ENCODE peak calls at places on chromosomes 5 and 9, in ten cellular contexts. One of them, this sample, is unnamed.

GRCh38 chr5:94901071-94901979 is 282.9 kb downstream of the SLF1 start:
- DNase-seq in fibroblast of pulmonary artery: peak
- DNase-seq in cardiac muscle cell: peak
- DNase-seq in GM23338: no peak
- DNase-seq in CD14-positive monocyte: no peak
- DNase-seq in right atrium auricular region: no peak
- DNase-seq in CD8-positive, alpha-beta T cell: no peak
- DNase-seq in GM13976: peak
- DNase-seq in chondrocyte: no peak
- DNase-seq in fibroblast of the aortic adventitia: peak
- DNase-seq in this sample: peak

GRCh38 chr9:91117959-91118651 is 243.6 kb downstream of the AUH start:
- DNase-seq in fibroblast of pulmonary artery: peak
- DNase-seq in cardiac muscle cell: peak
- DNase-seq in GM23338: peak
- DNase-seq in CD14-positive monocyte: peak
- DNase-seq in right atrium auricular region: peak
- DNase-seq in CD8-positive, alpha-beta T cell: no peak
- DNase-seq in GM13976: no peak
- DNase-seq in chondrocyte: peak
- DNase-seq in fibroblast of the aortic adventitia: peak
- DNase-seq in this sample: no peak

GRCh38 chr5:135216813-135217154 is 182.2 kb downstream of the MACROH2A1 start:
- DNase-seq in fibroblast of pulmonary artery: no peak
- DNase-seq in cardiac muscle cell: no peak
- DNase-seq in GM23338: no peak
- DNase-seq in CD14-positive monocyte: no peak
- DNase-seq in right atrium auricular region: no peak
- DNase-seq in CD8-positive, alpha-beta T cell: no peak
- DNase-seq in GM13976: no peak
- DNase-seq in chondrocyte: no peak
- DNase-seq in fibroblast of the aortic adventitia: no peak
- DNase-seq in this sample: no peak

GRCh38 chr5:133425764-133426738 is 186.3 kb downstream of the FSTL4 start:
- DNase-seq in fibroblast of pulmonary artery: no peak
- DNase-seq in cardiac muscle cell: no peak
- DNase-seq in GM23338: no peak
- DNase-seq in CD14-positive monocyte: no peak
- DNase-seq in right atrium auricular region: no peak
- DNase-seq in CD8-positive, alpha-beta T cell: no peak
- DNase-seq in GM13976: no peak
- DNase-seq in chondrocyte: no peak
- DNase-seq in fibroblast of the aortic adventitia: no peak
- DNase-seq in this sample: no peak

GRCh38 chr9:130996672-130997394 is 12.1 kb upstream of the LAMC3 start:
- DNase-seq in fibroblast of pulmonary artery: no peak
- DNase-seq in cardiac muscle cell: no peak
- DNase-seq in GM23338: no peak
- DNase-seq in CD14-positive monocyte: no peak
- DNase-seq in right atrium auricular region: no peak
- DNase-seq in CD8-positive, alpha-beta T cell: no peak
- DNase-seq in GM13976: no peak
- DNase-seq in chondrocyte: no peak
- DNase-seq in fibroblast of the aortic adventitia: no peak
- DNase-seq in this sample: no peak

GRCh38 chr5:43973908-43974307 is 370.9 kb downstream of the NNT start:
- DNase-seq in fibroblast of pulmonary artery: no peak
- DNase-seq in cardiac muscle cell: no peak
- DNase-seq in GM23338: no peak
- DNase-seq in CD14-positive monocyte: no peak
- DNase-seq in right atrium auricular region: no peak
- DNase-seq in CD8-positive, alpha-beta T cell: no peak
- DNase-seq in GM13976: no peak
- DNase-seq in chondrocyte: no peak
- DNase-seq in fibroblast of the aortic adventitia: no peak
- DNase-seq in this sample: no peak

GRCh38 chr9:35072461-35073275 is at the start of gene VCP:
- DNase-seq in fibroblast of pulmonary artery: peak
- DNase-seq in cardiac muscle cell: peak
- DNase-seq in GM23338: peak
- DNase-seq in CD14-positive monocyte: peak
- DNase-seq in right atrium auricular region: peak
- DNase-seq in CD8-positive, alpha-beta T cell: peak
- DNase-seq in GM13976: peak
- DNase-seq in chondrocyte: peak
- DNase-seq in fibroblast of the aortic adventitia: peak
- DNase-seq in this sample: peak

GRCh38 chr5:35182541-35183242 is 47.6 kb downstream of the PRLR start:
- DNase-seq in fibroblast of pulmonary artery: no peak
- DNase-seq in cardiac muscle cell: no peak
- DNase-seq in GM23338: no peak
- DNase-seq in CD14-positive monocyte: no peak
- DNase-seq in right atrium auricular region: no peak
- DNase-seq in CD8-positive, alpha-beta T cell: no peak
- DNase-seq in GM13976: no peak
- DNase-seq in chondrocyte: no peak
- DNase-seq in fibroblast of the aortic adventitia: no peak
- DNase-seq in this sample: no peak

GRCh38 chr5:72478276-72478675 is 28.9 kb downstream of the ZNF366 start:
- DNase-seq in fibroblast of pulmonary artery: no peak
- DNase-seq in cardiac muscle cell: no peak
- DNase-seq in GM23338: no peak
- DNase-seq in CD14-positive monocyte: no peak
- DNase-seq in right atrium auricular region: no peak
- DNase-seq in CD8-positive, alpha-beta T cell: no peak
- DNase-seq in GM13976: no peak
- DNase-seq in chondrocyte: no peak
- DNase-seq in fibroblast of the aortic adventitia: no peak
- DNase-seq in this sample: no peak

GRCh38 chr9:96618209-96619108 is 1.2 kb downstream of the CDC14B start:
- DNase-seq in fibroblast of pulmonary artery: peak
- DNase-seq in cardiac muscle cell: peak
- DNase-seq in GM23338: peak
- DNase-seq in CD14-positive monocyte: no peak
- DNase-seq in right atrium auricular region: peak
- DNase-seq in CD8-positive, alpha-beta T cell: no peak
- DNase-seq in GM13976: peak
- DNase-seq in chondrocyte: no peak
- DNase-seq in fibroblast of the aortic adventitia: peak
- DNase-seq in this sample: no peak

GRCh38 chr5:172849636-172850453 is 15.8 kb downstream of the ERGIC1 start:
- DNase-seq in fibroblast of pulmonary artery: no peak
- DNase-seq in cardiac muscle cell: no peak
- DNase-seq in GM23338: no peak
- DNase-seq in CD14-positive monocyte: no peak
- DNase-seq in right atrium auricular region: no peak
- DNase-seq in CD8-positive, alpha-beta T cell: no peak
- DNase-seq in GM13976: peak
- DNase-seq in chondrocyte: no peak
- DNase-seq in fibroblast of the aortic adventitia: peak
- DNase-seq in this sample: peak

GRCh38 chr9:73780916-73781315 is 629.3 kb downstream of the ANXA1 start:
- DNase-seq in fibroblast of pulmonary artery: peak
- DNase-seq in cardiac muscle cell: peak
- DNase-seq in GM23338: no peak
- DNase-seq in CD14-positive monocyte: no peak
- DNase-seq in right atrium auricular region: no peak
- DNase-seq in CD8-positive, alpha-beta T cell: no peak
- DNase-seq in GM13976: no peak
- DNase-seq in chondrocyte: no peak
- DNase-seq in fibroblast of the aortic adventitia: peak
- DNase-seq in this sample: no peak

GRCh38 chr9:78406146-78406545 is 109.2 kb downstream of the PSAT1 start:
- DNase-seq in fibroblast of pulmonary artery: no peak
- DNase-seq in cardiac muscle cell: peak
- DNase-seq in GM23338: peak
- DNase-seq in CD14-positive monocyte: no peak
- DNase-seq in right atrium auricular region: no peak
- DNase-seq in CD8-positive, alpha-beta T cell: no peak
- DNase-seq in GM13976: no peak
- DNase-seq in chondrocyte: no peak
- DNase-seq in fibroblast of the aortic adventitia: no peak
- DNase-seq in this sample: no peak

GRCh38 chr9:75238311-75238976 is 150.1 kb downstream of the OSTF1 start:
- DNase-seq in fibroblast of pulmonary artery: peak
- DNase-seq in cardiac muscle cell: peak
- DNase-seq in GM23338: peak
- DNase-seq in CD14-positive monocyte: no peak
- DNase-seq in right atrium auricular region: no peak
- DNase-seq in CD8-positive, alpha-beta T cell: peak
- DNase-seq in GM13976: peak
- DNase-seq in chondrocyte: no peak
- DNase-seq in fibroblast of the aortic adventitia: peak
- DNase-seq in this sample: peak

GRCh38 chr5:103774736-103775135 is 212.1 kb upstream of the NUDT12 start:
- DNase-seq in fibroblast of pulmonary artery: no peak
- DNase-seq in cardiac muscle cell: no peak
- DNase-seq in GM23338: no peak
- DNase-seq in CD14-positive monocyte: no peak
- DNase-seq in right atrium auricular region: no peak
- DNase-seq in CD8-positive, alpha-beta T cell: no peak
- DNase-seq in GM13976: no peak
- DNase-seq in chondrocyte: no peak
- DNase-seq in fibroblast of the aortic adventitia: no peak
- DNase-seq in this sample: no peak

GRCh38 chr5:133404724-133405123 is 207.6 kb downstream of the FSTL4 start:
- DNase-seq in fibroblast of pulmonary artery: no peak
- DNase-seq in cardiac muscle cell: peak
- DNase-seq in GM23338: peak
- DNase-seq in CD14-positive monocyte: no peak
- DNase-seq in right atrium auricular region: no peak
- DNase-seq in CD8-positive, alpha-beta T cell: no peak
- DNase-seq in GM13976: no peak
- DNase-seq in chondrocyte: no peak
- DNase-seq in fibroblast of the aortic adventitia: no peak
- DNase-seq in this sample: no peak

GRCh38 chr5:178094345-178094744 is 19.0 kb upstream of the N4BP3 start:
- DNase-seq in fibroblast of pulmonary artery: no peak
- DNase-seq in cardiac muscle cell: no peak
- DNase-seq in GM23338: no peak
- DNase-seq in CD14-positive monocyte: no peak
- DNase-seq in right atrium auricular region: no peak
- DNase-seq in CD8-positive, alpha-beta T cell: no peak
- DNase-seq in GM13976: no peak
- DNase-seq in chondrocyte: no peak
- DNase-seq in fibroblast of the aortic adventitia: no peak
- DNase-seq in this sample: no peak

GRCh38 chr9:127162567-127163365 is 40.3 kb upstream of the ANGPTL2 start:
- DNase-seq in fibroblast of pulmonary artery: no peak
- DNase-seq in cardiac muscle cell: no peak
- DNase-seq in GM23338: no peak
- DNase-seq in CD14-positive monocyte: no peak
- DNase-seq in right atrium auricular region: no peak
- DNase-seq in CD8-positive, alpha-beta T cell: no peak
- DNase-seq in GM13976: no peak
- DNase-seq in chondrocyte: no peak
- DNase-seq in fibroblast of the aortic adventitia: no peak
- DNase-seq in this sample: no peak

GRCh38 chr9:7536310-7536939 is 263.2 kb downstream of the DMAC1 start:
- DNase-seq in fibroblast of pulmonary artery: peak
- DNase-seq in cardiac muscle cell: peak
- DNase-seq in GM23338: peak
- DNase-seq in CD14-positive monocyte: no peak
- DNase-seq in right atrium auricular region: no peak
- DNase-seq in CD8-positive, alpha-beta T cell: no peak
- DNase-seq in GM13976: peak
- DNase-seq in chondrocyte: no peak
- DNase-seq in fibroblast of the aortic adventitia: peak
- DNase-seq in this sample: peak

GRCh38 chr5:39691993-39692392 is 267.2 kb upstream of the DAB2 start:
- DNase-seq in fibroblast of pulmonary artery: no peak
- DNase-seq in cardiac muscle cell: no peak
- DNase-seq in GM23338: peak
- DNase-seq in CD14-positive monocyte: no peak
- DNase-seq in right atrium auricular region: no peak
- DNase-seq in CD8-positive, alpha-beta T cell: no peak
- DNase-seq in GM13976: no peak
- DNase-seq in chondrocyte: no peak
- DNase-seq in fibroblast of the aortic adventitia: no peak
- DNase-seq in this sample: no peak
- TF ChIP-seq CTCF in fibroblast of pulmonary artery: peak
- TF ChIP-seq CTCF in cardiac muscle cell: peak
- TF ChIP-seq CTCF in GM23338: peak
- TF ChIP-seq CTCF in CD14-positive monocyte: no peak
- TF ChIP-seq CTCF in right atrium auricular region: no peak
- TF ChIP-seq CTCF in CD8-positive, alpha-beta T cell: no peak
- TF ChIP-seq CTCF in GM13976: no peak
- TF ChIP-seq CTCF in chondrocyte: peak
- TF ChIP-seq CTCF in fibroblast of the aortic adventitia: no peak
- TF ChIP-seq CTCF in this sample: no peak

GRCh38 chr9:98774746-98775145 is 21.6 kb downstream of the ANKS6 start:
- DNase-seq in fibroblast of pulmonary artery: no peak
- DNase-seq in cardiac muscle cell: peak
- DNase-seq in GM23338: peak
- DNase-seq in CD14-positive monocyte: no peak
- DNase-seq in right atrium auricular region: peak
- DNase-seq in CD8-positive, alpha-beta T cell: no peak
- DNase-seq in GM13976: peak
- DNase-seq in chondrocyte: peak
- DNase-seq in fibroblast of the aortic adventitia: no peak
- DNase-seq in this sample: peak
- TF ChIP-seq CTCF in fibroblast of pulmonary artery: peak
- TF ChIP-seq CTCF in cardiac muscle cell: peak
- TF ChIP-seq CTCF in GM23338: peak
- TF ChIP-seq CTCF in CD14-positive monocyte: peak
- TF ChIP-seq CTCF in right atrium auricular region: no peak
- TF ChIP-seq CTCF in CD8-positive, alpha-beta T cell: peak
- TF ChIP-seq CTCF in GM13976: peak
- TF ChIP-seq CTCF in chondrocyte: peak
- TF ChIP-seq CTCF in fibroblast of the aortic adventitia: peak
- TF ChIP-seq CTCF in this sample: peak

GRCh38 chr9:120875954-120876841 is 790 bp downstream of the PHF19 start:
- DNase-seq in fibroblast of pulmonary artery: peak
- DNase-seq in cardiac muscle cell: peak
- DNase-seq in GM23338: peak
- DNase-seq in CD14-positive monocyte: peak
- DNase-seq in right atrium auricular region: peak
- DNase-seq in CD8-positive, alpha-beta T cell: peak
- DNase-seq in GM13976: peak
- DNase-seq in chondrocyte: no peak
- DNase-seq in fibroblast of the aortic adventitia: peak
- DNase-seq in this sample: peak
- TF ChIP-seq CTCF in fibroblast of pulmonary artery: peak
- TF ChIP-seq CTCF in cardiac muscle cell: no peak
- TF ChIP-seq CTCF in GM23338: peak
- TF ChIP-seq CTCF in CD14-positive monocyte: no peak
- TF ChIP-seq CTCF in right atrium auricular region: no peak
- TF ChIP-seq CTCF in CD8-positive, alpha-beta T cell: no peak
- TF ChIP-seq CTCF in GM13976: no peak
- TF ChIP-seq CTCF in chondrocyte: peak
- TF ChIP-seq CTCF in fibroblast of the aortic adventitia: no peak
- TF ChIP-seq CTCF in this sample: no peak

DNA sequence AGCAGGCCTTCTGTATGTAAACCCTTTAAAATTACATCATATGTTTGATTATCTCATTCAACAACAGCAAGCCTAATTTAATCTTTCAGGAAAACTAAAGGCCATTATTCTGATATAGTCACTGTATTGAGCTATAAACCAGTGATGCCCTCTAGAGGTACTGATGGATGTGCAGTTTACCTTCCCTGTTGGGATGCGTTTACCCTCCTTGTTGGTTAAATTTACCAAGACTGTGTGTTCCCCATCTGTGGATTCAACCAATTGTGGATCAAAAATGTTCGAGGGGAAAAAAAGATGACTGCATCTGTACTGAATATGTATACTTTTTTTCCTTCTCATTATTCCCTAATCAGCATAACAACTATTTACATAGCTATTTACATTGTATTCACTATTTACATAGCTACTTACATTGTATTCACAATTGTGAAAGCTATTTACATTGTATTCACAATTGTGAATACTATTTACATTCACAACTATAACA is 3.7 kb upstream of the BAAT start:
- DNase-seq in fibroblast of pulmonary artery: no peak
- DNase-seq in cardiac muscle cell: no peak
- DNase-seq in GM23338: peak
- DNase-seq in CD14-positive monocyte: no peak
- DNase-seq in right atrium auricular region: no peak
- DNase-seq in CD8-positive, alpha-beta T cell: no peak
- DNase-seq in GM13976: no peak
- DNase-seq in chondrocyte: no peak
- DNase-seq in fibroblast of the aortic adventitia: no peak
- DNase-seq in this sample: no peak
- TF ChIP-seq CTCF in fibroblast of pulmonary artery: peak
- TF ChIP-seq CTCF in cardiac muscle cell: peak
- TF ChIP-seq CTCF in GM23338: peak
- TF ChIP-seq CTCF in CD14-positive monocyte: no peak
- TF ChIP-seq CTCF in right atrium auricular region: no peak
- TF ChIP-seq CTCF in CD8-positive, alpha-beta T cell: no peak
- TF ChIP-seq CTCF in GM13976: no peak
- TF ChIP-seq CTCF in chondrocyte: peak
- TF ChIP-seq CTCF in fibroblast of the aortic adventitia: peak
- TF ChIP-seq CTCF in this sample: peak

This sample was measured in GM10248.